ENCODE peak calls at places on chromosome 14, in eight cellular contexts. H is left ventricle myocardium inferior, N is ACHN, L is nephron progenitor cell, R is HEK293T, Y is ELF-1, E is MM.1S, F is GM23338. G is an unnamed sample.

GRCh38 chr14:62691613-62692489 is 353.4 kb downstream of the KCNH5 start:
- DNase-seq in H (no peak), F (no peak), L (no peak), Y (no peak), E (no peak), N (peak; percentile 46), R (peak; percentile 20), G (no peak)

GRCh38 chr14:80445605-80446004 is 234.3 kb upstream of the DIO2 start:
- DNase-seq in E (no peak), Y (no peak), L (no peak), F (no peak), R (no peak), H (no peak), N (no peak), G (no peak)

GRCh38 chr14:24871302-24871701 is 178.6 kb downstream of the STXBP6 start:
- DNase-seq in Y (no peak), E (no peak), F (no peak), H (no peak), N (no peak), R (no peak), L (no peak), G (no peak)

GRCh38 chr14:104660597-104660996 is 28.8 kb upstream of the INF2 start:
- DNase-seq in R (no peak), Y (no peak), H (no peak), E (no peak), N (no peak), L (no peak), F (no peak), G (no peak)

GRCh38 chr14:49880267-49881064 is 12.4 kb upstream of the ARF6 start:
- DNase-seq in N (no peak), R (peak; percentile 37), E (no peak), L (peak; percentile 50), Y (no peak), H (no peak), F (no peak), G (no peak)

GRCh38 chr14:58121530-58122186 is 30.4 kb downstream of the ARMH4 start:
- DNase-seq in F (no peak), H (no peak), Y (no peak), N (no peak), L (no peak), R (no peak), E (no peak), G (no peak)

GRCh38 chr14:58635041-58635440 is 2.7 kb upstream of the DACT1 start:
- DNase-seq in F (peak; percentile 67), N (no peak), R (no peak), L (no peak), Y (no peak), E (no peak), H (no peak), G (no peak)

GRCh38 chr14:28515571-28515970 is 251.0 kb upstream of the FOXG1 start:
- DNase-seq in N (no peak), L (no peak), E (no peak), H (no peak), F (no peak), Y (no peak), R (no peak), G (no peak)

GRCh38 chr14:29896354-29896768 is 31.3 kb downstream of the PRKD1 start:
- DNase-seq in R (no peak), N (no peak), E (no peak), F (no peak), H (no peak), L (no peak), Y (no peak), G (no peak)

GRCh38 chr14:96827310-96827709 is 30.1 kb downstream of the VRK1 start:
- DNase-seq in F (no peak), L (no peak), R (no peak), N (no peak), H (no peak), Y (no peak), E (no peak), G (no peak)

GRCh38 chr14:75523771-75524171 is 1.5 kb downstream of the BATF start:
- DNase-seq in Y (no peak), L (no peak), H (no peak), F (no peak), N (no peak), R (no peak), E (no peak), G (peak; percentile 7)

GRCh38 chr14:29553427-29553826 is 374.2 kb downstream of the PRKD1 start:
- DNase-seq in N (no peak), F (no peak), R (no peak), Y (no peak), E (no peak), H (no peak), L (no peak), G (no peak)

GRCh38 chr14:64990291-64990690 is 3.6 kb downstream of the FNTB start:
- DNase-seq in L (no peak), N (no peak), F (no peak), H (no peak), R (no peak), Y (no peak), E (no peak), G (no peak)

GRCh38 chr14:72540836-72541235 is 353.1 kb downstream of the DPF3 start:
- DNase-seq in Y (no peak), H (no peak), L (no peak), R (no peak), N (no peak), E (no peak), F (no peak), G (no peak)

GRCh38 chr14:31090872-31091764 is 64.9 kb upstream of the STRN3 start:
- DNase-seq in Y (no peak), E (no peak), R (no peak), F (no peak), N (peak; percentile 19), L (no peak), H (no peak), G (peak; percentile 85)

GRCh38 chr14:64768401-64769095 is 64.3 kb downstream of the PLEKHG3 start:
- DNase-seq in Y (no peak), L (no peak), N (no peak), E (no peak), R (no peak), H (no peak), F (peak; percentile 73), G (no peak)

GRCh38 chr14:71467419-71467818 is 464.8 kb upstream of the RGS6 start:
- DNase-seq in F (no peak), N (no peak), L (no peak), E (no peak), R (no peak), H (no peak), Y (no peak), G (no peak)

GRCh38 chr14:21494902-21495762 is 16.0 kb downstream of the METTL3 start:
- DNase-seq in F (no peak), E (no peak), N (no peak), R (no peak), Y (no peak), H (no peak), L (no peak), G (peak; percentile 43)

GRCh38 chr14:93962701-93963601 is 13.4 kb downstream of the ASB2 start:
- DNase-seq in E (peak; percentile 50), F (no peak), L (peak; percentile 38), H (no peak), N (no peak), Y (peak; percentile 57), R (peak; percentile 13), G (peak; percentile 40)

GRCh38 chr14:100278702-100279101 is 27.5 kb downstream of the SLC25A29 start:
- DNase-seq in H (no peak), F (no peak), L (no peak), N (peak; percentile 23), E (peak; percentile 64), R (no peak), Y (no peak), G (peak; percentile 37)

GRCh38 chr14:64232095-64232830 is 61.9 kb downstream of the ESR2 start:
- DNase-seq in H (no peak), R (no peak), F (no peak), E (no peak), Y (no peak), L (no peak), N (peak; percentile 60), G (no peak)

GRCh38 chr14:38108681-38109080 is 99.0 kb upstream of the SSTR1 start:
- DNase-seq in F (no peak), R (no peak), L (no peak), H (no peak), N (no peak), E (no peak), Y (no peak), G (no peak)

GRCh38 chr14:50769893-50770500 is 61.0 kb downstream of the NIN start:
- DNase-seq in N (no peak), L (no peak), F (no peak), Y (no peak), R (no peak), E (no peak), H (no peak), G (no peak)

GRCh38 chr14:105733081-105734065 is 207.0 kb downstream of the TMEM121 start:
- DNase-seq in F (no peak), E (no peak), Y (no peak), H (no peak), R (no peak), L (no peak), N (no peak), G (no peak)

GRCh38 chr14:95713596-95714371 is at the start of gene TCL1A:
- DNase-seq in N (no peak), Y (peak; percentile 68), R (no peak), F (peak; percentile 89), E (no peak), H (no peak), L (no peak), G (no peak)

GRCh38 chr14:69698572-69698971 is 68.4 kb upstream of the SRSF5 start:
- DNase-seq in L (no peak), E (no peak), Y (peak; percentile 34), H (no peak), R (no peak), N (no peak), F (no peak), G (no peak)

GRCh38 chr14:63223596-63223995 is 19.4 kb downstream of the RHOJ start:
- DNase-seq in E (no peak), H (no peak), L (no peak), Y (no peak), R (no peak), F (no peak), N (no peak), G (no peak)

GRCh38 chr14:103623883-103624482 is 5.0 kb upstream of the KLC1 start:
- DNase-seq in F (no peak), N (no peak), L (peak; percentile 28), R (no peak), Y (peak; percentile 15), H (peak; percentile 62), E (no peak), G (no peak)

GRCh38 chr14:36856095-36856878 is 194.6 kb downstream of the PAX9 start:
- DNase-seq in E (no peak), F (peak; percentile 28), L (no peak), Y (no peak), H (no peak), N (no peak), R (no peak), G (no peak)

GRCh38 chr14:29892327-29892726 is 35.3 kb downstream of the PRKD1 start:
- DNase-seq in N (no peak), Y (no peak), L (no peak), E (no peak), F (no peak), R (no peak), H (no peak), G (no peak)

GRCh38 chr14:94536836-94537235 is 24.4 kb upstream of the SERPINA4 start:
- DNase-seq in Y (no peak), F (peak; percentile 47), R (no peak), E (no peak), N (peak; percentile 18), L (no peak), H (no peak), G (no peak)

G was measured in GF-D8.